ENCODE peak calls at places on chromosomes 5 and 9, in four cellular contexts. K, X, E and O are unnamed samples.

GRCh38 chr5:69212022-69212421 is 22.6 kb downstream of the CENPH start:
- ATAC-seq in K (no peak), X (no peak), E (no peak), O (no peak)

GRCh38 chr5:39137391-39138181 is 63.4 kb upstream of the RICTOR start:
- ATAC-seq in K (no peak), X (peak), E (no peak), O (no peak)

GRCh38 chr9:108924436-108924835 is 9.5 kb downstream of the ELP1 start:
- ATAC-seq in K (no peak), X (no peak), E (no peak), O (no peak)

GRCh38 chr5:87770601-87771121 is 357.9 kb upstream of the CCNH start:
- ATAC-seq in K (no peak), X (no peak), E (no peak), O (no peak)

GRCh38 chr5:156835905-156836304 is 14.2 kb upstream of the PPP1R2B start:
- ATAC-seq in K (no peak), X (no peak), E (no peak), O (no peak)

GRCh38 chr9:112760821-112761220 is 10.3 kb downstream of the SNX30 start:
- ATAC-seq in K (no peak), X (no peak), E (no peak), O (no peak)

GRCh38 chr5:17203329-17204132 is 13.9 kb upstream of the BASP1 start:
- ATAC-seq in K (peak), X (peak), E (peak), O (peak)

GRCh38 chr5:80184235-80185023 is 71.4 kb downstream of the SERINC5 start:
- ATAC-seq in K (no peak), X (no peak), E (peak), O (no peak)

GRCh38 chr5:135491552-135492318 is 39.6 kb upstream of the TIFAB start:
- ATAC-seq in K (no peak), X (peak), E (peak), O (no peak)

GRCh38 chr9:109517798-109518435 is 19.8 kb upstream of the PTPN3 start:
- ATAC-seq in K (no peak), X (no peak), E (peak), O (no peak)

GRCh38 chr9:71058660-71059059 is 62.8 kb downstream of the TRPM3 start:
- ATAC-seq in K (no peak), X (no peak), E (no peak), O (no peak)

GRCh38 chr5:37014321-37014720 is 137.8 kb downstream of the NIPBL start:
- ATAC-seq in K (no peak), X (no peak), E (no peak), O (no peak)

DNA sequence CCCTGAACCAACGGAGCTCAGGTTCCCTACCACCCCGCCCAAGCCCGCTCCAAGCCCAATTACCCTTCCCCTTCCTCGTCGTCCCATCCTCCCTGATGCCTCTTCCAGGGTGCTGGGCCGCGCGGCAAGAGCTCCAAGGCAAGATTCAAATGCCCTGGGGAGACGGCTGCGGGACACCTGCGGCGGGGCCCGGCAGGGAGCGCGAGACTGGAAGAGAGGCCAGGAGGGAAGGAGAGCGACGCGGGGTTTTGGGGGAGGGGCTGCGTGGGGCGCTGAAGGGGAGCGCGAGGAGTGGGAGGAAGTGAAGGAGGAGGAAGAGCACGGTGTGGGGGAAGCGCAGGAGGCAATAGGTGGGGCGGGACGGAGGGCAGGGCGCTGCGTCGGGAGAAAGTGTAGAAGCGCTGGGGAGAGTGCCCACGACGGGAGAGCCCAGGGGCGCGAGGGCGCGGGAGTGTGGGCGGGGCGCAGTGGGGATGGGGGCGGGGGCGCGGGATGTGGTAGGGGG is 975 bp upstream of the NXNL2 start:
- ATAC-seq in K (no peak), X (peak), E (peak), O (peak)
- TF ChIP-seq CTCF in K (no peak), X (no peak), E (no peak), O (peak)

DNA sequence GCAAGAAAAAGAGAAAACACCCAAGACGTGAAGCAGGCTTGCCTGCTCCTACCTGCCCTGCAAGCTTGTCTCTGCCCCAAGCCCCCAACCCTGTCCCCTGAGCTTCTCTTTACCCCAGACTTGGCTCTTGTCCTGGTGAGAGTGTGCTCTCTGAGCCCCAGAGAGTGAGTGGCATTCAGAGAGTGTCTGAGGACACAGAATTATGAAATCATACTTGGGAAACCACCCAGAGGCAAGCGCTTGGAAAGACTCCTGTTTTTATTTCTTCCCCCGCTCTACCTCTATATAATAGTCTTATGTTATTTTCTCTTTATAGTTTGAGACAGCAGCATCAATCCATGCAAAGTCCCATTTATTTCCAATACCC is 287.2 kb downstream of the GADD45G start:
- ATAC-seq in K (peak), X (no peak), E (peak), O (peak)
- H3K27ac ChIP-seq in K (peak), X (no peak), E (peak), O (peak)

DNA sequence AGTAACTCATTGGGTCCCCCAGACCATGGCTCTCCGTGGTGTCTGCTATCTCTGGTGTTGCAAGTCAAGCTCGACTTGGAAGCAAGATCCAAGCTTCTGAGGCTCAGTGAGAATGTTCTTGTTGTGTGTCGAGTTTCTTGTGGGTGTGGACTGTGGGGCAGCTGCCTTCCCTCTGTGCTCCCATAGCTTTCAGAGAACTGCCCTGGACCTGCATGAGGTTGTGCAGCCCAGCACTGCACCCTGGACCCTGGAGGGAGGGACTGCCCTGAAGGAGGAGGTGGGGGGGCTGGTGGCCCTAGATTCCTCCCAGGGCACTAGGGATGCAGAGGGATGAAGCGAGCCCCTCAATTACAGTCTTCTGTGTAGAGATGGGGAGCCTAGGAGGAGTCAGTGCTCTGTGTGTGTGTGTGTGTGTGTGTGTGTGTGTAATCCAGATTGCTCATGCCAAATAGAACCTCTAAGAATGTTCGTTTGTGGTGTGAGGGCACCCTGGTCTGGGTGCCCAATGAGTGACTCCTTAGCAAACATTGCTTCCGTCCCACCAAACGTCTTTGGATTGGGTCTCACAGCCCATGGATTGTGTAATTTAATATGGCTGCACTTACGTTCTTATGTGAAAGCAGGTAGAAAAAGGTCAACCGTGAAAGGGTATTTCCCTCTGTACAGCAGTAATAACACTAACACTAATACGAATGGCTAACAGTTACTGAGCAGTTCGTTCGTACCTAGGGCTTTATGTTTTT is 143.3 kb upstream of the LMX1B start:
- ATAC-seq in K (no peak), X (no peak), E (no peak), O (no peak)
- H3K4me3 ChIP-seq in K (no peak), X (no peak), E (no peak), O (no peak)

GRCh38 chr5:138575194-138576015 is at the start of gene HSPA9:
- ATAC-seq in K (peak), X (peak), E (peak), O (peak)
- TF ChIP-seq CTCF in K (no peak), X (no peak), E (peak), O (peak)

GRCh38 chr9:38278931-38279532 is 113.5 kb upstream of the ALDH1B1 start:
- ATAC-seq in K (no peak), X (no peak), E (no peak), O (no peak)
- H3K27ac ChIP-seq in K (no peak), X (no peak), E (no peak), O (no peak)

GRCh38 chr5:123299124-123299523 is 124.1 kb downstream of the CEP120 start:
- ATAC-seq in K (no peak), X (no peak), E (no peak), O (no peak)

GRCh38 chr5:123297198-123297831 is 125.9 kb downstream of the CEP120 start:
- ATAC-seq in K (no peak), X (no peak), E (no peak), O (no peak)

GRCh38 chr5:123297866-123298265 is 125.3 kb downstream of the CEP120 start:
- ATAC-seq in K (no peak), X (no peak), E (no peak), O (no peak)

GRCh38 chr5:123298335-123299010 is 124.7 kb downstream of the CEP120 start:
- ATAC-seq in K (no peak), X (no peak), E (no peak), O (no peak)

GRCh38 chr5:123294544-123294943 is 128.7 kb downstream of the CEP120 start:
- ATAC-seq in K (no peak), X (no peak), E (no peak), O (no peak)
- H3K4me3 ChIP-seq in K (no peak), X (no peak), E (no peak), O (no peak)

DNA sequence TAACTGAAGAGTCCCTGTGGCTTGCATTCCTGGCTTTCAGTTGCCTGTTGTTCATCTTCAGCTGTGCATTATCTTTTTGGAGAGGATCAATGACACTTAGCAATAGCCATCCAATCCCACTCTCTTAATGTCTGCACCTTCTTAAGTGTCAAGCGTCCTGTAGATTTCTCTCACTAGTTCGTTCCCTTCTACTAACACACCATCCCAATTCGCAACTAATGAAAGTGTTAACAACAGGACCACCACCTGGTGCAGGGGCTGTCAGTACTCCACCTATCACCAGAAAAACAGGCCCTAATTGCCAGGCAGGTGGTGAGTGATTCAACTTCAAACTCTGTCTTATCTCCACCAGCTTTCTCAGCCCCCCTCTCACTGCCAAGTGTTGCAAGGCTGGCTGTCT is 169.4 kb upstream of the EFNA5 start:
- ATAC-seq in K (no peak), X (no peak), E (no peak), O (no peak)
- TF ChIP-seq CTCF in K (no peak), X (no peak), E (no peak), O (no peak)

GRCh38 chr9:94482110-94482509 is 72.8 kb upstream of the PCAT7 start:
- ATAC-seq in K (no peak), X (no peak), E (no peak), O (no peak)
- H3K27ac ChIP-seq in K (no peak), X (no peak), E (no peak), O (no peak)

DNA sequence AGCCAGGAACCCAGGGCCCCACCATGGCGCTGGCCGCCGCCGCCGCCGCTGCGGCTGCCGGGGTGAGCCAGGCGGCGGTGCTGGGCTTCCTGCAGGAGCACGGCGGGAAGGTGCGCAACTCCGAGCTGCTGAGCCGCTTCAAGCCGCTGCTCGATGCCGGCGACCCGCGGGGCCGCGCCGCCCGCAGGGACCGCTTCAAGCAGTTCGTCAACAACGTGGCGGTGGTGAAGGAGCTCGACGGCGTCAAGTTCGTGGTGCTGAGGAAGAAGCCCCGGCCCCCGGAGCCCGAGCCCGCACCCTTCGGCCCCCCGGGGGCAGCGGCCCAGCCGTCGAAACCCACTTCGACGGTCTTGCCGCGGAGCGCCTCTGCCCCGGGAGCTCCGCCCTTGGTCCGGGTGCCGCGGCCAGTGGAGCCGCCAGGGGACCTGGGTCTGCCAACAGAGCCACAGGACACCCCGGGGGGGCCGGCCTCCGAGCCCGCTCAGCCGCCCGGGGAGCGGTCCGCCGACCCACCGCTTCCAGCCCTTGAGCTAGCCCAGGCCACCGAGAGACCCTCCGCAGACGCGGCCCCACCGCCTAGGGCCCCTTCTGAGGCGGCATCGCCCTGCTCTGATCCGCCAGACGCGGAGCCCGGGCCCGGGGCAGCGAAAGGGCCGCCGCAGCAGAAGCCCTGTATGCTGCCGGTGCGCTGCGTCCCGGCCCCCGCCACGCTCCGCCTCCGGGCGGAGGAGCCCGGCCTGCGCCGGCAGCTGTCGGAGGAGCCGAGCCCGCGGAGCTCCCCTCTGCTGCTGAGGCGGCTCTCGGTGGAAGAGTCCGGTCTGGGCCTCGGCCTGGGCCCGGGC is 718 bp downstream of the SOWAHA start:
- ATAC-seq in K (no peak), X (no peak), E (peak), O (peak)
- H3K4me3 ChIP-seq in K (peak), X (no peak), E (peak), O (peak)

GRCh38 chr5:21806271-21806670 is 1046.9 kb downstream of the CDH12 start:
- ATAC-seq in K (no peak), X (no peak), E (no peak), O (no peak)

GRCh38 chr5:21807953-21808352 is 1045.2 kb downstream of the CDH12 start:
- ATAC-seq in K (no peak), X (no peak), E (peak), O (no peak)

GRCh38 chr5:21806943-21807342 is 1046.2 kb downstream of the CDH12 start:
- ATAC-seq in K (no peak), X (no peak), E (peak), O (no peak)

GRCh38 chr5:21810737-21811316 is 1042.3 kb downstream of the CDH12 start:
- ATAC-seq in K (no peak), X (no peak), E (no peak), O (no peak)
- TF ChIP-seq CTCF in K (peak), X (no peak), E (peak), O (no peak)